ENCODE peak calls at places on chromosomes 4 and X, in four cellular contexts. U is WTC11, L is K562, B is H1. Z is an unnamed sample.

GRCh38 chr4:1403591-1404572 is 2.4 kb downstream of the NKX1-1 start:
- DNase-seq in U (no peak), L (no peak), B (no peak), Z (peak)

GRCh38 chr4:38162240-38162784 is 202.1 kb downstream of the PTTG2 start:
- DNase-seq in B (no peak), U (no peak), L (no peak), Z (no peak)

GRCh38 chrX:69076084-69076483 is 89.2 kb downstream of the PJA1 start:
- DNase-seq in L (no peak), B (no peak), U (no peak), Z (no peak)

GRCh38 chr4:54745031-54745770 is 87.4 kb downstream of the KIT start:
- DNase-seq in B (no peak), U (no peak), L (no peak), Z (no peak)

GRCh38 chr4:167020410-167020809 is 213.9 kb downstream of the SPOCK3 start:
- DNase-seq in B (peak), L (no peak), U (peak), Z (peak)

GRCh38 chr4:2261110-2261852 is 628 bp downstream of the MXD4 start:
- DNase-seq in L (peak), B (no peak), U (peak), Z (peak)

GRCh38 chr4:147678121-147678520 is 5.8 kb downstream of the PRMT9 start:
- DNase-seq in B (no peak), U (no peak), L (no peak), Z (no peak)

GRCh38 chr4:24672871-24673270 is 88.5 kb upstream of the DHX15 start:
- DNase-seq in B (no peak), L (no peak), U (no peak), Z (no peak)

GRCh38 chrX:120014354-120015129 is 62.9 kb downstream of the RHOXF2B start:
- DNase-seq in B (no peak), U (no peak), L (no peak), Z (peak)

GRCh38 chr4:5973033-5973432 is 45.2 kb downstream of the C4orf50 start:
- DNase-seq in L (no peak), B (no peak), U (no peak), Z (no peak)

GRCh38 chr4:152535236-152535902 is 523 bp downstream of the FBXW7 start:
- DNase-seq in U (peak), B (no peak), L (peak), Z (peak)

GRCh38 chr4:27789768-27790167 is 929.1 kb downstream of the STIM2 start:
- DNase-seq in L (no peak), B (no peak), U (no peak), Z (no peak)

GRCh38 chrX:23276475-23276874 is 58.2 kb upstream of the PTCHD1 start:
- DNase-seq in U (no peak), B (no peak), L (no peak), Z (no peak)

GRCh38 chrX:7574325-7574724 is 268.6 kb upstream of the VCX start:
- DNase-seq in L (no peak), U (peak), B (no peak), Z (peak)

GRCh38 chrX:79413009-79413408 is 45.9 kb upstream of the ITM2A start:
- DNase-seq in U (no peak), L (peak), B (no peak), Z (peak)

GRCh38 chr4:3372264-3372932 is 69.4 kb upstream of the HGFAC start:
- DNase-seq in B (no peak), U (no peak), L (no peak), Z (no peak)

GRCh38 chrX:46707274-46707965 is 51.5 kb downstream of the SLC9A7 start:
- DNase-seq in B (no peak), U (no peak), L (no peak), Z (no peak)

GRCh38 chrX:72297953-72298730 is 7.6 kb downstream of the CITED1 start:
- DNase-seq in U (peak), L (peak), B (no peak), Z (peak)

GRCh38 chr4:150619032-150619431 is 37.1 kb downstream of the MAB21L2 start:
- DNase-seq in B (no peak), U (no peak), L (no peak), Z (no peak)

GRCh38 chr4:40323866-40324265 is 11.3 kb upstream of the CHRNA9 start:
- DNase-seq in B (no peak), U (no peak), L (peak), Z (no peak)

GRCh38 chr4:154231796-154232478 is 259.7 kb downstream of the DCHS2 start:
- DNase-seq in B (no peak), L (no peak), U (no peak), Z (no peak)

GRCh38 chr4:76597423-76597979 is 162.5 kb downstream of the SHROOM3 start:
- DNase-seq in U (no peak), L (no peak), B (no peak), Z (no peak)

GRCh38 chrX:115602729-115603389 is 41.9 kb downstream of the PLS3 start:
- DNase-seq in L (no peak), U (no peak), B (no peak), Z (no peak)

GRCh38 chr4:53507671-53508286 is 83.5 kb downstream of the LNX1 start:
- DNase-seq in B (no peak), U (no peak), L (peak), Z (no peak)

GRCh38 chr4:11650801-11651596 is 222.3 kb upstream of the HS3ST1 start:
- DNase-seq in B (no peak), U (no peak), L (no peak), Z (no peak)

GRCh38 chrX:46647251-46647650 is 73.7 kb downstream of the CHST7 start:
- DNase-seq in B (no peak), L (no peak), U (no peak), Z (peak)

GRCh38 chr4:40205259-40206198 is 8.7 kb downstream of the RHOH start:
- DNase-seq in B (no peak), U (no peak), L (peak), Z (no peak)

GRCh38 chrX:54423161-54423888 is 16.9 kb upstream of the TSR2 start:
- DNase-seq in B (no peak), L (peak), U (peak), Z (peak)

GRCh38 chr4:130056286-130056685 is 960.3 kb downstream of the C4orf33 start:
- DNase-seq in B (no peak), U (no peak), L (no peak), Z (no peak)

GRCh38 chr4:76339364-76339763 is 32.8 kb downstream of the STBD1 start:
- DNase-seq in U (no peak), B (no peak), L (no peak), Z (no peak)

DNA sequence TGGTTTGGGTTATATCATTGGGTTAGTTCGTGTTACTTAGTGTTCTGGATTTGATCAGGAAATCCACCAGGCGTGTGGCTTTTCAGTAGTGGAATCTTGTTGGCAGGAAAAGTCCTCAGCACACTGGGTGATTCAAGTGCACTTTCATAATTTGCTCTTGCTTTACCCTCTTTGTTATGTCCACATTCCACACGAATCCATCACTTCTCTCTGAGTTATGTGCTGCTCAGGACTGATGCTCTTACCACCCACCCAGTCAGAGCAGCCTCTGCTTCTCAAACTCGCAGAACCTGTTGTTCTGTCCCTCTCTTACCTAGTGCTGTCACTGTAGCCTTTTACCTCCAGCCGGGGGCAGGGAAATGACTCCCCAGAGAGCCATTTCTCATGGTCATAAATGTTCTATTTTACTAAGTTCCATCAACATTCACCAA is 37.2 kb upstream of the SCRG1 start:
- DNase-seq in L (no peak), U (no peak), B (no peak), Z (peak)
- TF ChIP-seq CREB1 in L (no peak), U (no peak), B (no peak), Z (no peak)

GRCh38 chr4:7993671-7994070 is 54.0 kb upstream of the AFAP1 start:
- DNase-seq in U (no peak), L (no peak), B (no peak), Z (no peak)
- TF ChIP-seq CREB1 in U (no peak), L (no peak), B (no peak), Z (no peak)

DNA sequence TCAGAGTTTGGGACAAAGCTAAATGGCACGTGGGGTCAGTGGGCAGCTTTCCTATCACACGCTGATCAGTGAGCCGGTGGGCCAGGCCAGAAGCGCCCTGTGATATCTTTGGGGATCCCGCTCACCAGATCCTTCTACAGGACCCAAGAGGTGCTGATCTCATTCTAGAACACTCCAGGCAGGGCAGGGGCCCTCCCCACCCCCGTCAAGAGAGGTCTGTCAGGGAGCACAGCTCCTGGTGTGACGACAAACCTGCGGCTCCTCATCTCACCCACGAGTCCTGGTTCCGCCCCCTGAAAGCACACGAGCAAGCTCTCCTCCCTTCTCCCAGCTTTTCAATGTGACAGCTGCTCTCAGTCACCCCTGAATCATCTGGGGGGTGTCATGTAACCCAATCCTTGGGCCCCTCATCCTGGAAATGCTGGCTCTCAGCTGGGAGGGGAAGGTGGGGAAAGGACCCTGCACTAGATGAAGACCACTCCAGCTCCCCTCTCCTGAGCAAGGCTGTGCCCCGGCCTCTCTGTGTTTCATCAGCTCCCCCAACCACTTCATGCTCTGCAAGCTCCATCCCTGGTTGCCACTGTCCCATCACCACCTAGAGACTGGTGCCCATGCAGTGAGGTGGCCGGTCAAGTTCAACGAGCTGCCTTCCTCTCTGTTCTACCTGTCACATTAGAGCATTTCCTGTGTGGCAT is 4.6 kb downstream of the HCFC1 start:
- DNase-seq in U (no peak), B (no peak), L (no peak), Z (no peak)
- TF ChIP-seq CREB1 in U (no peak), B (no peak), L (no peak), Z (no peak)

GRCh38 chr4:78616046-78616498 is 64.5 kb downstream of the ANXA3 start:
- DNase-seq in B (no peak), L (no peak), U (no peak), Z (no peak)
- TF ChIP-seq CREB1 in B (no peak), L (peak), U (no peak), Z (no peak)

Z was measured in GM23338.